ENCODE peak calls at places on chromosomes 4 and X, in six cellular contexts. C, K, X, H, Q and T are unnamed samples.

GRCh38 chr4:47913858-47914218 is 545 bp downstream of the NFXL1 start:
- DNase-seq in C (no peak), K (peak), X (peak), H (peak), Q (no peak), T (no peak)

GRCh38 chr4:3677671-3678070 is 88.5 kb upstream of the ADRA2C start:
- DNase-seq in C (no peak), K (peak), X (no peak), H (no peak), Q (no peak), T (no peak)

GRCh38 chrX:129984196-129984962 is 1.9 kb downstream of the BCORL1 start:
- DNase-seq in C (peak), K (peak), X (peak), H (peak), Q (no peak), T (no peak)

GRCh38 chrX:56978172-56978571 is 17.2 kb downstream of the SPIN3 start:
- DNase-seq in C (no peak), K (peak), X (peak), H (peak), Q (peak), T (no peak)

GRCh38 chr4:38787693-38788092 is 4.9 kb upstream of the TLR10 start:
- DNase-seq in C (no peak), K (no peak), X (no peak), H (no peak), Q (no peak), T (no peak)

GRCh38 chr4:63708661-63709060 is 700.6 kb downstream of the TECRL start:
- DNase-seq in C (no peak), K (no peak), X (no peak), H (no peak), Q (no peak), T (no peak)

GRCh38 chr4:158496030-158496741 is 25.5 kb upstream of the RXFP1 start:
- DNase-seq in C (peak), K (peak), X (peak), H (peak), Q (peak), T (no peak)

GRCh38 chr4:110361921-110362320 is 114.0 kb upstream of the ENPEP start:
- DNase-seq in C (peak), K (no peak), X (no peak), H (no peak), Q (no peak), T (no peak)

GRCh38 chr4:2836391-2836859 is 7.2 kb upstream of the ADD1 start:
- DNase-seq in C (no peak), K (no peak), X (peak), H (no peak), Q (no peak), T (no peak)

GRCh38 chr4:41644288-41644914 is 104.1 kb downstream of the PHOX2B start:
- DNase-seq in C (no peak), K (no peak), X (peak), H (peak), Q (no peak), T (no peak)

GRCh38 chr4:44725166-44725565 is 1.2 kb downstream of the GNPDA2 start:
- DNase-seq in C (no peak), K (no peak), X (no peak), H (no peak), Q (no peak), T (no peak)

GRCh38 chr4:123676550-123677229 is 280.1 kb downstream of the SPRY1 start:
- DNase-seq in C (no peak), K (no peak), X (peak), H (no peak), Q (no peak), T (no peak)

GRCh38 chrX:22652596-22652995 is 347.2 kb upstream of the DDX53 start:
- DNase-seq in C (no peak), K (no peak), X (peak), H (no peak), Q (peak), T (no peak)

GRCh38 chrX:140817943-140818342 is 108.4 kb downstream of the LINC00632 start:
- DNase-seq in C (no peak), K (peak), X (peak), H (peak), Q (peak), T (no peak)

GRCh38 chr4:80730158-80730557 is 300.4 kb upstream of the BMP3 start:
- DNase-seq in C (no peak), K (no peak), X (no peak), H (no peak), Q (no peak), T (no peak)

GRCh38 chr4:138663883-138664282 is 351.7 kb upstream of the NOCT start:
- DNase-seq in C (no peak), K (no peak), X (no peak), H (no peak), Q (no peak), T (no peak)

GRCh38 chr4:70958681-70959080 is 34.8 kb upstream of the DCK start:
- DNase-seq in C (no peak), K (no peak), X (no peak), H (no peak), Q (no peak), T (no peak)

GRCh38 chrX:72536542-72536941 is 36.1 kb downstream of the HDAC8 start:
- DNase-seq in C (no peak), K (no peak), X (no peak), H (no peak), Q (no peak), T (no peak)

GRCh38 chrX:15989716-15990115 is 133.6 kb upstream of the GRPR start:
- DNase-seq in C (no peak), K (no peak), X (no peak), H (no peak), Q (no peak), T (no peak)

GRCh38 chrX:40291553-40291952 is 193.8 kb upstream of the BCOR start:
- DNase-seq in C (no peak), K (no peak), X (no peak), H (no peak), Q (no peak), T (no peak)

GRCh38 chr4:175542787-175543186 is 269.3 kb downstream of the GPM6A start:
- DNase-seq in C (no peak), K (no peak), X (no peak), H (no peak), Q (no peak), T (no peak)

GRCh38 chr4:75686346-75686745 is 13.1 kb upstream of the G3BP2 start:
- DNase-seq in C (no peak), K (no peak), X (no peak), H (no peak), Q (no peak), T (no peak)

GRCh38 chr4:124118061-124118460 is 594.5 kb downstream of the ANKRD50 start:
- DNase-seq in C (no peak), K (no peak), X (no peak), H (no peak), Q (no peak), T (no peak)

GRCh38 chr4:38073596-38074234 is 113.5 kb downstream of the PTTG2 start:
- DNase-seq in C (no peak), K (no peak), X (no peak), H (no peak), Q (no peak), T (no peak)

GRCh38 chr4:13521047-13521446 is 23.3 kb downstream of the NKX3-2 start:
- DNase-seq in C (no peak), K (no peak), X (no peak), H (no peak), Q (no peak), T (no peak)

GRCh38 chr4:10524196-10524833 is 67.1 kb upstream of the ZNF518B start:
- DNase-seq in C (no peak), K (no peak), X (no peak), H (no peak), Q (no peak), T (no peak)

GRCh38 chrX:49071877-49072711 is 1.7 kb downstream of the PRAF2 start:
- DNase-seq in C (no peak), K (no peak), X (peak), H (no peak), Q (no peak), T (no peak)

GRCh38 chrX:44157858-44158257 is 184.7 kb upstream of the NDP start:
- DNase-seq in C (no peak), K (no peak), X (no peak), H (no peak), Q (no peak), T (no peak)

GRCh38 chrX:39144323-39144722 is 343.1 kb downstream of the MID1IP1 start:
- DNase-seq in C (no peak), K (peak), X (no peak), H (peak), Q (no peak), T (no peak)

GRCh38 chr4:8675906-8676305 is 83.3 kb downstream of the CPZ start:
- DNase-seq in C (no peak), K (no peak), X (no peak), H (no peak), Q (no peak), T (no peak)

GRCh38 chrX:148416931-148417330 is 83.5 kb upstream of the AFF2 start:
- DNase-seq in C (no peak), K (no peak), X (no peak), H (no peak), Q (no peak), T (no peak)

GRCh38 chr4:3399277-3400194 is 42.2 kb upstream of the HGFAC start:
- DNase-seq in C (no peak), K (peak), X (no peak), H (no peak), Q (peak), T (no peak)

GRCh38 chr4:157312702-157313101 is 92.2 kb downstream of the GRIA2 start:
- DNase-seq in C (no peak), K (no peak), X (no peak), H (no peak), Q (no peak), T (no peak)

GRCh38 chr4:107991945-107992625 is 2.4 kb downstream of the HADH start:
- DNase-seq in C (no peak), K (peak), X (no peak), H (no peak), Q (no peak), T (no peak)

GRCh38 chr4:131258361-131258760 is 1890.7 kb upstream of the PCDH10 start:
- DNase-seq in C (no peak), K (no peak), X (no peak), H (no peak), Q (no peak), T (no peak)

GRCh38 chrX:153397256-153397960 is 3.7 kb downstream of the PNMA6E start:
- DNase-seq in C (no peak), K (no peak), X (no peak), H (no peak), Q (no peak), T (no peak)

GRCh38 chr4:23728393-23728792 is 161.5 kb downstream of the PPARGC1A start:
- DNase-seq in C (peak), K (no peak), X (no peak), H (no peak), Q (peak), T (peak)

GRCh38 chrX:139932077-139932900 is 564 bp downstream of the ATP11C start:
- DNase-seq in C (peak), K (peak), X (peak), H (peak), Q (peak), T (no peak)

GRCh38 chr4:7537853-7538252 is 103.1 kb upstream of the PSAPL1 start:
- DNase-seq in C (no peak), K (no peak), X (no peak), H (no peak), Q (no peak), T (no peak)